ENCODE peak calls at places on chromosomes 5 and 9, in four cellular contexts. L is CD4-positive, alpha-beta T cell; Z is coronary artery; D is astrocyte. E is an unnamed sample.

GRCh38 chr5:124111886-124112285 is 599.9 kb downstream of the CSNK1G3 start:
- DNase-seq in L (no peak), D (no peak), Z (no peak), E (no peak)

GRCh38 chr5:91225848-91226686 is 157.1 kb downstream of the ARRDC3 start:
- DNase-seq in Z (no peak), D (no peak), L (peak; percentile 48), E (no peak)

GRCh38 chr5:155293605-155294178 is 280.1 kb downstream of the KIF4B start:
- DNase-seq in D (no peak), Z (no peak), L (no peak), E (no peak)

GRCh38 chr9:122948313-122948712 is 7.5 kb downstream of the RABGAP1 start:
- DNase-seq in Z (no peak), D (no peak), L (no peak), E (no peak)

GRCh38 chr9:131274674-131275331 is 1.5 kb downstream of the FAM78A start:
- DNase-seq in Z (no peak), L (no peak), D (no peak), E (no peak)

GRCh38 chr5:157312492-157312891 is 46.6 kb downstream of the CYFIP2 start:
- DNase-seq in D (peak; percentile 55), L (peak; percentile 56), Z (no peak), E (no peak)

GRCh38 chr9:16521868-16522381 is 348.5 kb downstream of the BNC2 start:
- DNase-seq in Z (no peak), D (peak; percentile 99), L (no peak), E (peak; percentile 83)

GRCh38 chr5:137398175-137398574 is 101.0 kb downstream of the SPOCK1 start:
- DNase-seq in L (no peak), D (no peak), Z (no peak), E (no peak)

GRCh38 chr5:169765176-169765575 is 128.1 kb downstream of the DOCK2 start:
- DNase-seq in D (peak; percentile 63), L (no peak), Z (no peak), E (no peak)

GRCh38 chr9:8660383-8660782 is 860.8 kb upstream of the DMAC1 start:
- DNase-seq in D (peak; percentile 75), Z (no peak), L (no peak), E (no peak)

GRCh38 chr5:180825768-180826525 is 23.3 kb upstream of the MGAT1 start:
- DNase-seq in L (no peak), D (peak; percentile 71), Z (no peak), E (no peak)

GRCh38 chr9:23824241-23825142 is 1.5 kb downstream of the ELAVL2 start:
- DNase-seq in Z (no peak), D (peak; percentile 13), L (no peak), E (no peak)

GRCh38 chr5:39014544-39014943 is 59.7 kb downstream of the RICTOR start:
- DNase-seq in L (no peak), D (peak; percentile 92), Z (no peak), E (peak; percentile 35)

GRCh38 chr9:133869674-133870419 is 122.3 kb downstream of the VAV2 start:
- DNase-seq in L (no peak), Z (no peak), D (peak; percentile 58), E (no peak)

GRCh38 chr5:140840978-140841962 is at the start of gene PCDHA8:
- DNase-seq in D (no peak), L (no peak), Z (no peak), E (no peak)
- TF ChIP-seq CTCF in D (peak; percentile 5), L (no peak), Z (no peak), E (peak; percentile 26)

GRCh38 chr5:115947260-115947659 is 15.0 kb upstream of the LVRN start:
- DNase-seq in Z (no peak), L (no peak), D (peak; percentile 12), E (no peak)
- TF ChIP-seq CTCF in Z (no peak), L (no peak), D (no peak), E (no peak)

GRCh38 chr5:337565-338130 is 16.1 kb downstream of the AHRR start:
- DNase-seq in Z (no peak), L (no peak), D (peak; percentile 20), E (no peak)
- TF ChIP-seq CTCF in Z (no peak), L (no peak), D (peak; percentile 58), E (peak; percentile 40)

GRCh38 chr9:37034938-37035471 is 937 bp upstream of the PAX5 start:
- DNase-seq in L (no peak), D (no peak), Z (peak; percentile 41), E (no peak)

GRCh38 chr9:37033753-37034319 is at the start of gene PAX5:
- DNase-seq in Z (no peak), L (no peak), D (no peak), E (no peak)

GRCh38 chr9:37033141-37033540 is 927 bp downstream of the PAX5 start:
- DNase-seq in L (no peak), D (no peak), Z (no peak), E (no peak)

GRCh38 chr9:37035472-37036236 is 1.6 kb upstream of the PAX5 start:
- DNase-seq in Z (no peak), L (no peak), D (peak; percentile 4), E (no peak)

DNA sequence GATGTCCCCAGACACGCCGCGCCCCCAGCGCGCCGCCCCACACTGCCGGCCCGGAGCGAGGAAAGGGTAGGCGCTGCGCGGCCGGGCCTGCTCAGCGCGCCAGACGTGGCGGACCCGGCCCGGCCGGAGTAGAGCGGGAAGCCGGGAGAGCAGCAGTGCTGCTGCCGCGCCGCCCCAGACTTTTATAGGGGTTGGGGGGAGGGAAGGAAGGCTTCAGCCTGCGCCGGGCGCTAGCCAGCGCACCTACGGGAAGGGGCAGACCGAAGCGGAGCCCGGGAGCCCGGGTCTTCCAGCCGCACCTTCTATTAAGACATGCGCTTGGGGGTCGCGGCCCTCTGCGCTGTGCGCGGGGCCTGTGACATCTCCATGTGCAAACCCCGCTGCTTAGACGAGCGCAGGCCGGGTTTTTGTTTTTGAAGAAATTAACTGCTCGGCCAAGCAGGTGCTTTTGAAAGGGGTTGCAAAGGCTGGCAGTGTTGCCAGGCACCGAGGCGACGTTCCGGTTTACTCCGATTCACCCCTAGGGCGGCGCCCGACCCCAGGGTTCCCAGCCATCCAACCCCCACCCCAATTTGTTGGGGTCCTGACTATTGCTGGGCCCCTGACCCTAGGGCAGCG is 361 bp upstream of the PAX5 start:
- DNase-seq in D (no peak), Z (no peak), L (no peak), E (no peak)
- TF ChIP-seq CTCF in D (no peak), Z (no peak), L (no peak), E (no peak)

GRCh38 chr5:175107028-175107588 is 336.9 kb downstream of the DRD1 start:
- DNase-seq in Z (no peak), D (no peak), L (no peak), E (no peak)
- TF ChIP-seq CTCF in Z (no peak), D (no peak), L (no peak), E (no peak)